ENCODE peak calls at places on chromosomes 13 and 19, in ten cellular contexts. O is testis; F is effector CD4-positive, alpha-beta T cell; L is RWPE1; P is tibial artery; J is central memory CD4-positive, alpha-beta T cell; B is kidney epithelial cell; W is EL; U is CD4-positive, alpha-beta T cell; V is GM23248. M is an unnamed sample.

GRCh38 chr13:87274209-87274819 is 396.9 kb upstream of the SLITRK5 start:
- DNase-seq in O (peak; percentile 71), F (no peak), L (peak; percentile 19), P (no peak), J (no peak), B (peak; percentile 14), W (no peak), U (no peak), V (peak; percentile 69), M (peak; percentile 10)

GRCh38 chr19:39293394-39293793 is 2.8 kb upstream of the IFNL1 start:
- DNase-seq in O (no peak), F (no peak), L (no peak), P (peak; percentile 15), J (no peak), B (no peak), W (no peak), U (no peak), V (no peak), M (no peak)

GRCh38 chr19:58538257-58539168 is 5.4 kb upstream of the TRIM28 start:
- DNase-seq in O (no peak), F (no peak), L (no peak), P (no peak), J (no peak), B (no peak), W (no peak), U (no peak), V (no peak), M (no peak)

GRCh38 chr19:13031917-13032623 is 36.8 kb downstream of the NFIX start:
- DNase-seq in O (no peak), F (no peak), L (no peak), P (no peak), J (no peak), B (no peak), W (no peak), U (no peak), V (peak; percentile 85), M (no peak)

GRCh38 chr19:16834747-16835146 is 5.5 kb downstream of the SIN3B start:
- DNase-seq in O (no peak), F (no peak), L (no peak), P (no peak), J (no peak), B (no peak), W (peak; percentile 39), U (no peak), V (peak; percentile 41), M (no peak)

GRCh38 chr19:52722062-52723005 is 12.5 kb downstream of the ZNF611 start:
- DNase-seq in O (no peak), F (no peak), L (peak; percentile 88), P (no peak), J (no peak), B (no peak), W (peak; percentile 98), U (no peak), V (peak; percentile 95), M (no peak)

GRCh38 chr13:72556945-72557344 is 170.5 kb downstream of the MZT1 start:
- DNase-seq in O (no peak), F (no peak), L (peak; percentile 5), P (no peak), J (no peak), B (no peak), W (no peak), U (no peak), V (no peak), M (no peak)

GRCh38 chr13:76848596-76848995 is 37.6 kb downstream of the KCTD12 start:
- DNase-seq in O (peak; percentile 51), F (no peak), L (no peak), P (peak; percentile 67), J (no peak), B (no peak), W (no peak), U (no peak), V (peak; percentile 54), M (no peak)

GRCh38 chr19:1370579-1371361 is 12.9 kb upstream of the NDUFS7 start:
- DNase-seq in O (no peak), F (no peak), L (no peak), P (no peak), J (no peak), B (no peak), W (no peak), U (no peak), V (no peak), M (no peak)

GRCh38 chr19:14237011-14237941 is 31.3 kb upstream of the ADGRL1 start:
- DNase-seq in O (no peak), F (no peak), L (no peak), P (no peak), J (peak; percentile 26), B (no peak), W (no peak), U (no peak), V (no peak), M (no peak)

GRCh38 chr19:56217039-56217949 is 15.2 kb downstream of the ZSCAN5C start:
- DNase-seq in O (peak; percentile 22), F (no peak), L (peak; percentile 50), P (no peak), J (no peak), B (no peak), W (peak; percentile 35), U (no peak), V (peak; percentile 61), M (no peak)